ENCODE peak calls at places on chromosomes 7 and 10, in four cellular contexts. O is brain microvascular endothelial cell, X is coronary artery, I is HFFc6. N is an unnamed sample.

GRCh38 chr10:14953452-14954000 is 370 bp downstream of the DCLRE1C start:
- DNase-seq in X (no peak), O (peak), I (peak), N (no peak)

GRCh38 chr7:50497068-50497642 is 47.0 kb upstream of the FIGNL1 start:
- DNase-seq in X (peak), I (peak), O (peak), N (no peak)

GRCh38 chr7:117008849-117009531 is 55.7 kb downstream of the ST7 start:
- DNase-seq in O (peak), X (no peak), I (peak), N (no peak)

GRCh38 chr7:28038175-28038855 is 142.3 kb downstream of the JAZF1 start:
- DNase-seq in O (no peak), X (no peak), I (no peak), N (no peak)

GRCh38 chr7:87456247-87456646 is 19.2 kb downstream of the ABCB4 start:
- DNase-seq in I (no peak), X (no peak), O (no peak), N (no peak)

GRCh38 chr10:77989081-77989724 is 40.1 kb downstream of the POLR3A start:
- DNase-seq in I (no peak), O (no peak), X (peak), N (no peak)

GRCh38 chr7:87216701-87217508 is 2.6 kb downstream of the TMEM243 start:
- DNase-seq in O (no peak), I (no peak), X (no peak), N (no peak)

GRCh38 chr7:54542920-54543539 is 855 bp downstream of the VSTM2A start:
- DNase-seq in I (no peak), X (no peak), O (peak), N (no peak)

GRCh38 chr10:1526427-1527055 is 210.8 kb downstream of the ADARB2 start:
- DNase-seq in O (no peak), I (no peak), X (no peak), N (no peak)

GRCh38 chr10:130973127-130973839 is 338.2 kb downstream of the TCERG1L start:
- DNase-seq in O (no peak), X (no peak), I (no peak), N (peak)

GRCh38 chr10:103139803-103140202 is 53.3 kb downstream of the NT5C2 start:
- DNase-seq in X (no peak), I (no peak), O (no peak), N (no peak)

GRCh38 chr7:79241288-79242055 is 212.0 kb downstream of the MAGI2 start:
- DNase-seq in I (peak), O (peak), X (no peak), N (no peak)

GRCh38 chr7:80346704-80347103 is 165.2 kb downstream of the GNAT3 start:
- DNase-seq in X (no peak), I (peak), O (no peak), N (no peak)

GRCh38 chr10:80462986-80463741 is 9.1 kb downstream of the TSPAN14 start:
- DNase-seq in O (no peak), I (peak), X (no peak), N (no peak)

GRCh38 chr7:106767073-106767472 is 98.0 kb upstream of the PIK3CG start:
- DNase-seq in X (no peak), I (peak), O (peak), N (no peak)

GRCh38 chr10:101438881-101439391 is 85.0 kb downstream of the BTRC start:
- DNase-seq in X (no peak), I (no peak), O (no peak), N (no peak)

GRCh38 chr7:1675036-1675671 is 5.1 kb downstream of the ELFN1 start:
- DNase-seq in I (no peak), X (peak), O (no peak), N (no peak)